ENCODE peak calls at places on chromosomes 11 and 22, in nine cellular contexts. One of them, this sample, is unnamed.
A peak's percentile ranks its signal among the peaks of the same experiment; 100 is the strongest.

GRCh38 chr22:31126128-31126868 is 3.5 kb downstream of the INPP5J start:
- DNase-seq in astrocyte: no peak
- DNase-seq in WTC11: no peak
- DNase-seq in psoas muscle: no peak
- DNase-seq in Calu3: no peak
- DNase-seq in HFFc6: no peak
- DNase-seq in MM.1S: no peak
- DNase-seq in dorsolateral prefrontal cortex: no peak
- DNase-seq in HFF-Myc: no peak
- DNase-seq in this sample: no peak

GRCh38 chr11:107591098-107591445 is at the start of gene ELMOD1:
- DNase-seq in astrocyte: peak; percentile 10
- DNase-seq in WTC11: peak; percentile 67
- DNase-seq in psoas muscle: peak; percentile 84
- DNase-seq in Calu3: peak; percentile 45
- DNase-seq in HFFc6: peak; percentile 18
- DNase-seq in MM.1S: peak; percentile 71
- DNase-seq in dorsolateral prefrontal cortex: peak; percentile 72
- DNase-seq in HFF-Myc: no peak
- DNase-seq in this sample: peak; percentile 89

GRCh38 chr11:116700586-116701220 is 72.1 kb downstream of the BUD13 start:
- DNase-seq in astrocyte: no peak
- DNase-seq in WTC11: no peak
- DNase-seq in psoas muscle: no peak
- DNase-seq in Calu3: no peak
- DNase-seq in HFFc6: no peak
- DNase-seq in MM.1S: no peak
- DNase-seq in dorsolateral prefrontal cortex: no peak
- DNase-seq in HFF-Myc: no peak
- DNase-seq in this sample: no peak

GRCh38 chr11:44728491-44728910 is 1.7 kb downstream of the TSPAN18 start:
- DNase-seq in astrocyte: no peak
- DNase-seq in WTC11: peak; percentile 46
- DNase-seq in psoas muscle: no peak
- DNase-seq in Calu3: no peak
- DNase-seq in HFFc6: no peak
- DNase-seq in MM.1S: no peak
- DNase-seq in dorsolateral prefrontal cortex: no peak
- DNase-seq in HFF-Myc: no peak
- DNase-seq in this sample: peak; percentile 46

GRCh38 chr11:87299041-87299481 is 261.3 kb downstream of the TMEM135 start:
- DNase-seq in astrocyte: no peak
- DNase-seq in WTC11: no peak
- DNase-seq in psoas muscle: no peak
- DNase-seq in Calu3: no peak
- DNase-seq in HFFc6: no peak
- DNase-seq in MM.1S: no peak
- DNase-seq in dorsolateral prefrontal cortex: no peak
- DNase-seq in HFF-Myc: no peak
- DNase-seq in this sample: no peak

GRCh38 chr11:126495281-126495680 is 139.8 kb downstream of the ST3GAL4 start:
- DNase-seq in astrocyte: no peak
- DNase-seq in WTC11: no peak
- DNase-seq in psoas muscle: peak; percentile 22
- DNase-seq in Calu3: no peak
- DNase-seq in HFFc6: no peak
- DNase-seq in MM.1S: no peak
- DNase-seq in dorsolateral prefrontal cortex: no peak
- DNase-seq in HFF-Myc: no peak
- DNase-seq in this sample: no peak

GRCh38 chr11:66327171-66328035 is 8.8 kb downstream of the RIN1 start:
- DNase-seq in astrocyte: peak; percentile 58
- DNase-seq in WTC11: no peak
- DNase-seq in psoas muscle: peak; percentile 71
- DNase-seq in Calu3: no peak
- DNase-seq in HFFc6: peak; percentile 68
- DNase-seq in MM.1S: no peak
- DNase-seq in dorsolateral prefrontal cortex: no peak
- DNase-seq in HFF-Myc: no peak
- DNase-seq in this sample: no peak

GRCh38 chr22:30054764-30055069 is 25.5 kb upstream of the HORMAD2 start:
- DNase-seq in astrocyte: no peak
- DNase-seq in WTC11: no peak
- DNase-seq in psoas muscle: no peak
- DNase-seq in Calu3: no peak
- DNase-seq in HFFc6: no peak
- DNase-seq in MM.1S: no peak
- DNase-seq in dorsolateral prefrontal cortex: no peak
- DNase-seq in HFF-Myc: no peak
- DNase-seq in this sample: no peak

GRCh38 chr11:88174627-88175003 is 628 bp downstream of the RAB38 start:
- DNase-seq in astrocyte: peak; percentile 70
- DNase-seq in WTC11: peak; percentile 40
- DNase-seq in psoas muscle: peak; percentile 71
- DNase-seq in Calu3: peak; percentile 62
- DNase-seq in HFFc6: peak; percentile 51
- DNase-seq in MM.1S: no peak
- DNase-seq in dorsolateral prefrontal cortex: peak; percentile 17
- DNase-seq in HFF-Myc: peak; percentile 29
- DNase-seq in this sample: peak; percentile 50

GRCh38 chr11:69301491-69302401 is 7.8 kb downstream of the MYEOV start:
- DNase-seq in astrocyte: peak; percentile 86
- DNase-seq in WTC11: no peak
- DNase-seq in psoas muscle: no peak
- DNase-seq in Calu3: peak; percentile 94
- DNase-seq in HFFc6: peak; percentile 95
- DNase-seq in MM.1S: no peak
- DNase-seq in dorsolateral prefrontal cortex: no peak
- DNase-seq in HFF-Myc: peak; percentile 88
- DNase-seq in this sample: no peak

GRCh38 chr11:128343870-128344269 is 243.5 kb downstream of the ETS1 start:
- DNase-seq in astrocyte: no peak
- DNase-seq in WTC11: no peak
- DNase-seq in psoas muscle: no peak
- DNase-seq in Calu3: no peak
- DNase-seq in HFFc6: no peak
- DNase-seq in MM.1S: no peak
- DNase-seq in dorsolateral prefrontal cortex: no peak
- DNase-seq in HFF-Myc: no peak
- DNase-seq in this sample: no peak

GRCh38 chr11:62646825-62647608 is 604 bp upstream of the GANAB start:
- DNase-seq in astrocyte: no peak
- DNase-seq in WTC11: no peak
- DNase-seq in psoas muscle: no peak
- DNase-seq in Calu3: no peak
- DNase-seq in HFFc6: no peak
- DNase-seq in MM.1S: no peak
- DNase-seq in dorsolateral prefrontal cortex: no peak
- DNase-seq in HFF-Myc: no peak
- DNase-seq in this sample: no peak

GRCh38 chr11:22792497-22792896 is 37.1 kb downstream of the SVIP start:
- DNase-seq in astrocyte: peak; percentile 73
- DNase-seq in WTC11: no peak
- DNase-seq in psoas muscle: no peak
- DNase-seq in Calu3: peak; percentile 70
- DNase-seq in HFFc6: no peak
- DNase-seq in MM.1S: no peak
- DNase-seq in dorsolateral prefrontal cortex: peak; percentile 32
- DNase-seq in HFF-Myc: no peak
- DNase-seq in this sample: no peak

GRCh38 chr11:88188251-88189030 is 13.2 kb upstream of the RAB38 start:
- DNase-seq in astrocyte: peak; percentile 29
- DNase-seq in WTC11: no peak
- DNase-seq in psoas muscle: no peak
- DNase-seq in Calu3: no peak
- DNase-seq in HFFc6: no peak
- DNase-seq in MM.1S: no peak
- DNase-seq in dorsolateral prefrontal cortex: no peak
- DNase-seq in HFF-Myc: no peak
- DNase-seq in this sample: peak; percentile 67

GRCh38 chr22:48719978-48720661 is 1107.6 kb downstream of the BRD1 start:
- DNase-seq in astrocyte: no peak
- DNase-seq in WTC11: peak; percentile 71
- DNase-seq in psoas muscle: no peak
- DNase-seq in Calu3: no peak
- DNase-seq in HFFc6: no peak
- DNase-seq in MM.1S: no peak
- DNase-seq in dorsolateral prefrontal cortex: no peak
- DNase-seq in HFF-Myc: no peak
- DNase-seq in this sample: peak; percentile 25
- TF ChIP-seq CTCF in astrocyte: no peak
- TF ChIP-seq CTCF in WTC11: peak; percentile 63
- TF ChIP-seq CTCF in psoas muscle: no peak
- TF ChIP-seq CTCF in Calu3: no peak
- TF ChIP-seq CTCF in HFFc6: peak; percentile 27
- TF ChIP-seq CTCF in MM.1S: no peak
- TF ChIP-seq CTCF in dorsolateral prefrontal cortex: no peak
- TF ChIP-seq CTCF in HFF-Myc: no peak
- TF ChIP-seq CTCF in this sample: peak; percentile 38

GRCh38 chr11:32870676-32871075 is 21.9 kb upstream of the QSER1 start:
- DNase-seq in astrocyte: no peak
- DNase-seq in WTC11: peak; percentile 61
- DNase-seq in psoas muscle: no peak
- DNase-seq in Calu3: peak; percentile 38
- DNase-seq in HFFc6: no peak
- DNase-seq in MM.1S: no peak
- DNase-seq in dorsolateral prefrontal cortex: no peak
- DNase-seq in HFF-Myc: no peak
- DNase-seq in this sample: peak; percentile 21
- TF ChIP-seq CTCF in astrocyte: peak; percentile 15
- TF ChIP-seq CTCF in WTC11: peak; percentile 27
- TF ChIP-seq CTCF in psoas muscle: peak; percentile 31
- TF ChIP-seq CTCF in Calu3: peak; percentile 40
- TF ChIP-seq CTCF in HFFc6: peak; percentile 49
- TF ChIP-seq CTCF in MM.1S: peak; percentile 24
- TF ChIP-seq CTCF in dorsolateral prefrontal cortex: no peak
- TF ChIP-seq CTCF in HFF-Myc: peak; percentile 50
- TF ChIP-seq CTCF in this sample: peak; percentile 18

GRCh38 chr22:32401486-32401885 is 10.6 kb downstream of the RTCB start:
- DNase-seq in astrocyte: no peak
- DNase-seq in WTC11: no peak
- DNase-seq in psoas muscle: no peak
- DNase-seq in Calu3: no peak
- DNase-seq in HFFc6: no peak
- DNase-seq in MM.1S: no peak
- DNase-seq in dorsolateral prefrontal cortex: no peak
- DNase-seq in HFF-Myc: no peak
- DNase-seq in this sample: no peak
- TF ChIP-seq CTCF in astrocyte: no peak
- TF ChIP-seq CTCF in WTC11: no peak
- TF ChIP-seq CTCF in psoas muscle: no peak
- TF ChIP-seq CTCF in Calu3: no peak
- TF ChIP-seq CTCF in HFFc6: no peak
- TF ChIP-seq CTCF in MM.1S: no peak
- TF ChIP-seq CTCF in dorsolateral prefrontal cortex: no peak
- TF ChIP-seq CTCF in HFF-Myc: no peak
- TF ChIP-seq CTCF in this sample: no peak

GRCh38 chr11:10150800-10151199 is 143.2 kb downstream of the SBF2 start:
- DNase-seq in astrocyte: no peak
- DNase-seq in WTC11: no peak
- DNase-seq in psoas muscle: no peak
- DNase-seq in Calu3: no peak
- DNase-seq in HFFc6: no peak
- DNase-seq in MM.1S: no peak
- DNase-seq in dorsolateral prefrontal cortex: no peak
- DNase-seq in HFF-Myc: no peak
- DNase-seq in this sample: no peak
- TF ChIP-seq CTCF in astrocyte: no peak
- TF ChIP-seq CTCF in WTC11: no peak
- TF ChIP-seq CTCF in psoas muscle: no peak
- TF ChIP-seq CTCF in Calu3: no peak
- TF ChIP-seq CTCF in HFFc6: no peak
- TF ChIP-seq CTCF in MM.1S: no peak
- TF ChIP-seq CTCF in dorsolateral prefrontal cortex: no peak
- TF ChIP-seq CTCF in HFF-Myc: no peak
- TF ChIP-seq CTCF in this sample: no peak

GRCh38 chr11:59145534-59145933 is 2.9 kb downstream of the FAM111A start:
- DNase-seq in astrocyte: no peak
- DNase-seq in WTC11: no peak
- DNase-seq in psoas muscle: no peak
- DNase-seq in Calu3: no peak
- DNase-seq in HFFc6: peak; percentile 64
- DNase-seq in MM.1S: no peak
- DNase-seq in dorsolateral prefrontal cortex: no peak
- DNase-seq in HFF-Myc: no peak
- DNase-seq in this sample: no peak

GRCh38 chr11:59144096-59144495 is 1.4 kb downstream of the FAM111A start:
- DNase-seq in astrocyte: no peak
- DNase-seq in WTC11: no peak
- DNase-seq in psoas muscle: no peak
- DNase-seq in Calu3: no peak
- DNase-seq in HFFc6: no peak
- DNase-seq in MM.1S: no peak
- DNase-seq in dorsolateral prefrontal cortex: no peak
- DNase-seq in HFF-Myc: no peak
- DNase-seq in this sample: no peak

GRCh38 chr11:59142530-59143507 is at the start of gene FAM111A:
- DNase-seq in astrocyte: peak; percentile 84
- DNase-seq in WTC11: peak; percentile 81
- DNase-seq in psoas muscle: peak; percentile 89
- DNase-seq in Calu3: peak; percentile 88
- DNase-seq in HFFc6: peak; percentile 92
- DNase-seq in MM.1S: peak; percentile 88
- DNase-seq in dorsolateral prefrontal cortex: peak; percentile 73
- DNase-seq in HFF-Myc: peak; percentile 52
- DNase-seq in this sample: peak; percentile 85

GRCh38 chr11:59141673-59142460 is 789 bp upstream of the FAM111A start:
- DNase-seq in astrocyte: peak; percentile 66
- DNase-seq in WTC11: no peak
- DNase-seq in psoas muscle: no peak
- DNase-seq in Calu3: no peak
- DNase-seq in HFFc6: peak; percentile 69
- DNase-seq in MM.1S: no peak
- DNase-seq in dorsolateral prefrontal cortex: no peak
- DNase-seq in HFF-Myc: no peak
- DNase-seq in this sample: no peak

GRCh38 chr11:59144579-59145345 is 2.1 kb downstream of the FAM111A start:
- DNase-seq in astrocyte: peak; percentile 68
- DNase-seq in WTC11: peak; percentile 85
- DNase-seq in psoas muscle: peak; percentile 85
- DNase-seq in Calu3: peak; percentile 88
- DNase-seq in HFFc6: peak; percentile 80
- DNase-seq in MM.1S: peak; percentile 95
- DNase-seq in dorsolateral prefrontal cortex: peak; percentile 45
- DNase-seq in HFF-Myc: peak; percentile 47
- DNase-seq in this sample: peak; percentile 57
- TF ChIP-seq CTCF in astrocyte: no peak
- TF ChIP-seq CTCF in WTC11: no peak
- TF ChIP-seq CTCF in psoas muscle: no peak
- TF ChIP-seq CTCF in Calu3: no peak
- TF ChIP-seq CTCF in HFFc6: peak; percentile 58
- TF ChIP-seq CTCF in MM.1S: peak; percentile 49
- TF ChIP-seq CTCF in dorsolateral prefrontal cortex: no peak
- TF ChIP-seq CTCF in HFF-Myc: peak; percentile 10
- TF ChIP-seq CTCF in this sample: no peak

DNA sequence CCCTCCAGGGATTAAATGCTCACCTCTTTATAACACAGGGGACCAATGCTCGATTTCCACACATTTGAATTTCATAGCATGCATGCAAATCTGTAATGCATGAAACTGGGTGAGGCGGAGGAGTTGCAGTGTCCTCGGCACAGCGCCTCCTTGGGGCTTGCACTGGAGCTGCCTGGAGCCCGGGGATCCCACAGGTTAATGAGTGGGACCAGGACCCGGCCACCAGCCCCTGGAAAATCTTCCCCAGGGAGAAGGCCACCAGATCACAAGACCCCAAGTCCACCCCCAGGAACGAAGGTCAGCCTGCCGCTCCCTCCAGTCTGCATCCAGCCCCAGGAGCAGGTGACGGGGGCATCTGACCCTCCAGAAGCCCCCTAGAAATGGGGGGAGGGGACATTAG is 119.1 kb downstream of the MN1 start:
- DNase-seq in astrocyte: no peak
- DNase-seq in WTC11: peak; percentile 73
- DNase-seq in psoas muscle: no peak
- DNase-seq in Calu3: no peak
- DNase-seq in HFFc6: no peak
- DNase-seq in MM.1S: no peak
- DNase-seq in dorsolateral prefrontal cortex: no peak
- DNase-seq in HFF-Myc: no peak
- DNase-seq in this sample: peak; percentile 49
- TF ChIP-seq CTCF in astrocyte: peak; percentile 13
- TF ChIP-seq CTCF in WTC11: peak; percentile 80
- TF ChIP-seq CTCF in psoas muscle: peak; percentile 24
- TF ChIP-seq CTCF in Calu3: no peak
- TF ChIP-seq CTCF in HFFc6: peak; percentile 62
- TF ChIP-seq CTCF in MM.1S: no peak
- TF ChIP-seq CTCF in dorsolateral prefrontal cortex: no peak
- TF ChIP-seq CTCF in HFF-Myc: peak; percentile 26
- TF ChIP-seq CTCF in this sample: peak; percentile 49